ENCODE peak calls at places on chromosomes 16 and 17, in six cellular contexts. I is body of pancreas; W is hepatocyte; N is uterus; Z is naive thymus-derived CD4-positive, alpha-beta T cell; P is choroid plexus epithelial cell. U is an unnamed sample.

GRCh38 chr17:83154311-83155127 is 75.1 kb downstream of the METRNL start:
- DNase-seq in I (peak), W (no peak), N (no peak), Z (no peak), P (no peak), U (no peak)

GRCh38 chr17:63850401-63850800 is 7.9 kb upstream of the SMARCD2 start:
- DNase-seq in I (no peak), W (no peak), N (no peak), Z (no peak), P (no peak), U (no peak)

GRCh38 chr16:88857728-88858339 is 907 bp downstream of the TRAPPC2L start:
- DNase-seq in I (peak), W (peak), N (peak), Z (peak), P (peak), U (peak)

GRCh38 chr16:75198135-75198600 is 8.8 kb downstream of the CTRB2 start:
- DNase-seq in I (peak), W (peak), N (peak), Z (no peak), P (peak), U (no peak)

GRCh38 chr17:50471009-50471905 is 2.6 kb upstream of the CHAD start:
- DNase-seq in I (no peak), W (no peak), N (no peak), Z (no peak), P (no peak), U (peak)

GRCh38 chr17:45338996-45339535 is 22.2 kb upstream of the MAP3K14 start:
- DNase-seq in I (no peak), W (no peak), N (no peak), Z (peak), P (no peak), U (no peak)

GRCh38 chr17:62987136-62987535 is 21.1 kb downstream of the TANC2 start:
- DNase-seq in I (no peak), W (no peak), N (no peak), Z (no peak), P (no peak), U (no peak)

GRCh38 chr17:57935833-57936807 is 19.1 kb downstream of the CUEDC1 start:
- DNase-seq in I (no peak), W (no peak), N (peak), Z (no peak), P (no peak), U (no peak)

GRCh38 chr16:61575617-61576016 is 460.6 kb downstream of the CDH8 start:
- DNase-seq in I (no peak), W (no peak), N (no peak), Z (no peak), P (no peak), U (no peak)

GRCh38 chr17:57256708-57257112 is 387 bp downstream of the MSI2 start:
- DNase-seq in I (peak), W (peak), N (no peak), Z (no peak), P (peak), U (peak)

GRCh38 chr16:72884037-72884436 is 163.9 kb downstream of the ZFHX3 start:
- DNase-seq in I (no peak), W (no peak), N (no peak), Z (no peak), P (peak), U (no peak)

GRCh38 chr16:66359012-66359411 is 7.5 kb upstream of the CDH5 start:
- DNase-seq in I (no peak), W (no peak), N (no peak), Z (no peak), P (peak), U (no peak)

GRCh38 chr16:4327782-4328579 is 12.1 kb downstream of the GLIS2 start:
- DNase-seq in I (peak), W (peak), N (peak), Z (peak), P (peak), U (no peak)

GRCh38 chr17:45146616-45147101 is 1.6 kb upstream of the HEXIM1 start:
- DNase-seq in I (no peak), W (peak), N (no peak), Z (no peak), P (peak), U (no peak)

GRCh38 chr16:84582958-84583516 is 34.8 kb downstream of the COTL1 start:
- DNase-seq in I (no peak), W (no peak), N (no peak), Z (no peak), P (peak), U (no peak)

GRCh38 chr16:47888142-47888541 is 267.7 kb downstream of the ABCC12 start:
- DNase-seq in I (no peak), W (peak), N (no peak), Z (no peak), P (peak), U (no peak)

GRCh38 chr17:39927928-39928867 is 666 bp downstream of the LRRC3C start:
- DNase-seq in I (peak), W (peak), N (peak), Z (peak), P (no peak), U (no peak)

GRCh38 chr16:56460101-56460500 is 8.7 kb downstream of the OGFOD1 start:
- DNase-seq in I (no peak), W (no peak), N (no peak), Z (no peak), P (no peak), U (no peak)

GRCh38 chr16:88290850-88291830 is 91.6 kb upstream of the ZNF469 start:
- DNase-seq in I (no peak), W (no peak), N (no peak), Z (no peak), P (no peak), U (no peak)

GRCh38 chr16:52453661-52454060 is 93.3 kb downstream of the TOX3 start:
- DNase-seq in I (no peak), W (peak), N (no peak), Z (no peak), P (no peak), U (no peak)

GRCh38 chr17:57009737-57010445 is 32.0 kb downstream of the SCPEP1 start:
- DNase-seq in I (peak), W (peak), N (peak), Z (peak), P (peak), U (peak)

GRCh38 chr16:46736695-46737094 is 11.4 kb downstream of the MYLK3 start:
- DNase-seq in I (no peak), W (no peak), N (no peak), Z (no peak), P (peak), U (no peak)

GRCh38 chr16:69890114-69890890 is 60.8 kb upstream of the CLEC18A start:
- DNase-seq in I (peak), W (peak), N (peak), Z (no peak), P (peak), U (no peak)

GRCh38 chr17:45833826-45834439 is 10.7 kb upstream of the SPPL2C start:
- DNase-seq in I (no peak), W (no peak), N (no peak), Z (no peak), P (no peak), U (no peak)

GRCh38 chr16:17237350-17237944 is 233.3 kb downstream of the XYLT1 start:
- DNase-seq in I (no peak), W (no peak), N (no peak), Z (no peak), P (no peak), U (no peak)

DNA sequence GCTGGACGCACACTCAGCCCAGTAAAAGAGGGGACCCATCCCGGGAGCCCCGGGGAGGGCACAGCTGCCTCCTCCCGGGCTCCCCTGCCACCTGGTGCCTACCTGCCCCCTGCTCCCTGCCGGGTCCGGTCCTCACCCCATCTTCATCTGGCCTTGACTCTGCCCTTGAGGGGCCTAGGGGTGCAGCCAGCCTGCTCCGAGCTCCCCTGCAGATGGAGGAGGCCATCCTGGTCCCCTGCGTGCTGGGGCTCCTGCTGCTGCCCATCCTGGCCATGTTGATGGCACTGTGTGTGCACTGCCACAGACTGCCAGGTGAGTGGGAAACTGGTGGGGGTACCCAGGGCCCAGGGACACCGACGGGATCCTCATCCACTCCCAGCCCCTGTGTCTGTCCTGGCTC is 354 bp downstream of the LAT start:
- DNase-seq in I (no peak), W (no peak), N (no peak), Z (no peak), P (no peak), U (no peak)
- H3K4me3 ChIP-seq in I (no peak), W (no peak), N (no peak), Z (peak), P (no peak), U (peak)

GRCh38 chr17:76453431-76453743 is 435 bp upstream of the UBE2O start:
- DNase-seq in I (no peak), W (no peak), N (no peak), Z (no peak), P (no peak), U (no peak)
- H3K4me3 ChIP-seq in I (no peak), W (no peak), N (peak), Z (peak), P (no peak), U (no peak)

DNA sequence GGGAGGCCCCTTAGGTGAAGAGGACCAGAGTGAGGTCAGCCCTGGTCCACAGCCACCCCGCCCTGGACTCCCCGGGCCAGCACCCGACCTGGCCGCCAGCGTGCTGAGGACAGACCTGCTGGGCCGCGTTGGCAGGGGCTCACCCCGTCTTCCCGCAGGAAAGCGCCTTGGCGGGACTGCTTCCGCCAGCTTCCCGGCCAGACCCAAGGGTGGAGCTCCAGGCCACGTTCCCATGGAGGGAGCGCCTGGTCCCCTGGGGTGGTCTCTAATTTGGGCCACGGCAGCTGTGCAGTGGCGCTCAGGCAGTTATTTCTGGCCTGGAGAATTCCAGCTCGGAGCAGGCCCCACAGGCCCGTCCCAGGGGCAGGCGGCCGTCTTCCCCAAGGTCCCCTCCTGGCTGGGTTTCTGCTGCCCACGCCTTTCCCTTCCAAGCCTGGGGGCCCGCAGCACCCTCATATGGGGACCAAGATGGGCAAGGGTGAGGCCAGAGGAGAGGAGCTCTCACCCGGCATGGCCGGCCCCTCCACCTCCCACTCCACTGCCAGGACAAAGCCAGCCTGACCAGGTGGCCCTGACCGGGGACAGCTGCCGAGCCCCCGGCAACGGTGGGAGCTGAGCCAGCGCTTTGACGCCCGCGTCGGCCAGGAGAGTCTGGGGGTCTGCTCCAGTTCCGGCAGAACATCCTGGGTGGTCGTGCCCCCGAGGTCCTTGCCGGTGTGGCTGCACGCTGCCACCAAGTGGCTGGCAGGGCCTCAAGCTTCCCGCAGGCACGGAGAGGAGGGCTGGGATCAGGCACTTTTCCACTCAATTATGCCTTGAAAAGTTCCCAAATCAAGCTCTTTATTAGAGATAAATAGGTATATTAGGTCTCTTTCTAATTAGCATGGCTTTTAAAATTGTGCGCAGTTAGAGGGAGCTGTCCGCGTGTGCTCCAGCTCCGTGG is 28.1 kb downstream of the CACNA1H start:
- DNase-seq in I (no peak), W (no peak), N (peak), Z (no peak), P (peak), U (no peak)
- H3K4me3 ChIP-seq in I (no peak), W (no peak), N (no peak), Z (no peak), P (no peak), U (no peak)

GRCh38 chr17:9772658-9773057 is 18.7 kb downstream of the DHRS7C start:
- DNase-seq in I (no peak), W (no peak), N (no peak), Z (no peak), P (no peak), U (no peak)
- H3K4me3 ChIP-seq in I (no peak), W (no peak), N (no peak), Z (no peak), P (no peak), U (no peak)

GRCh38 chr16:68574479-68574878 is 35.4 kb downstream of the ZFP90 start:
- DNase-seq in I (no peak), W (no peak), N (no peak), Z (no peak), P (no peak), U (no peak)
- H3K4me3 ChIP-seq in I (no peak), W (no peak), N (no peak), Z (no peak), P (no peak), U (no peak)

U was measured in Jurkat, Clone E6-1.